ENCODE peak calls at places on chromosomes 16 and 17, in ten cellular contexts. X is tibial artery; U is M059J; D is heart right ventricle; G is sigmoid colon; F is midbrain; A is naive thymus-derived CD4-positive, alpha-beta T cell; H is RKO; I is CD4-positive, CD25-positive, alpha-beta regulatory T cell; K is cardiac fibroblast. T is an unnamed sample.

GRCh38 chr16:65119905-65120341 is 1.9 kb downstream of the CDH11 start:
- DNase-seq in X (no peak), U (peak; percentile 67), D (no peak), G (peak; percentile 66), F (peak; percentile 36), A (no peak), H (no peak), I (no peak), K (peak; percentile 55), T (peak; percentile 87)

GRCh38 chr16:3525951-3526350 is 25.1 kb downstream of the CLUAP1 start:
- DNase-seq in X (peak; percentile 24), U (no peak), D (no peak), G (no peak), F (no peak), A (no peak), H (no peak), I (no peak), K (no peak), T (no peak)

GRCh38 chr17:49730078-49730786 is 22.5 kb upstream of the SLC35B1 start:
- DNase-seq in X (peak; percentile 94), U (peak; percentile 90), D (peak; percentile 93), G (peak; percentile 94), F (peak; percentile 80), A (no peak), H (no peak), I (no peak), K (peak; percentile 65), T (peak; percentile 93)

GRCh38 chr17:3037259-3037658 is 26.1 kb downstream of the OR1D5 start:
- DNase-seq in X (no peak), U (no peak), D (no peak), G (no peak), F (no peak), A (no peak), H (no peak), I (no peak), K (no peak), T (no peak)

GRCh38 chr16:13957197-13958078 is 37.5 kb downstream of the ERCC4 start:
- DNase-seq in X (peak; percentile 82), U (peak; percentile 98), D (peak; percentile 54), G (peak; percentile 90), F (peak; percentile 27), A (no peak), H (peak; percentile 88), I (no peak), K (peak; percentile 90), T (peak; percentile 87)

GRCh38 chr16:53415504-53415903 is 18.8 kb upstream of the RBL2 start:
- DNase-seq in X (no peak), U (peak; percentile 62), D (no peak), G (no peak), F (no peak), A (no peak), H (no peak), I (no peak), K (no peak), T (no peak)

GRCh38 chr16:70737377-70738082 is 51.7 kb upstream of the MTSS2 start:
- DNase-seq in X (peak; percentile 95), U (peak; percentile 87), D (peak; percentile 74), G (peak; percentile 91), F (no peak), A (peak; percentile 81), H (no peak), I (peak; percentile 56), K (peak; percentile 59), T (peak; percentile 73)

GRCh38 chr16:66903544-66904427 is 14.9 kb downstream of the CDH16 start:
- DNase-seq in X (no peak), U (no peak), D (peak; percentile 84), G (no peak), F (no peak), A (no peak), H (no peak), I (no peak), K (no peak), T (no peak)

GRCh38 chr17:22253007-22253406 is 560.7 kb downstream of the KCNJ18 start:
- DNase-seq in X (no peak), U (no peak), D (no peak), G (no peak), F (no peak), A (no peak), H (no peak), I (no peak), K (no peak), T (no peak)

GRCh38 chr16:68499011-68499410 is 40.1 kb upstream of the ZFP90 start:
- DNase-seq in X (no peak), U (peak; percentile 37), D (no peak), G (no peak), F (no peak), A (no peak), H (no peak), I (no peak), K (no peak), T (peak; percentile 10)

GRCh38 chr16:5642034-5642433 is 544.4 kb upstream of the EEF2KMT start:
- DNase-seq in X (no peak), U (no peak), D (no peak), G (no peak), F (no peak), A (no peak), H (no peak), I (no peak), K (no peak), T (no peak)

GRCh38 chr16:65069090-65069489 is 52.8 kb downstream of the CDH11 start:
- DNase-seq in X (no peak), U (peak; percentile 84), D (no peak), G (no peak), F (no peak), A (no peak), H (peak; percentile 7), I (no peak), K (peak; percentile 97), T (peak; percentile 88)

GRCh38 chr17:76261421-76262215 is 3.5 kb upstream of the UBALD2 start:
- DNase-seq in X (no peak), U (peak; percentile 67), D (no peak), G (no peak), F (peak; percentile 36), A (no peak), H (peak; percentile 38), I (no peak), K (peak; percentile 87), T (peak; percentile 60)

T was measured in fibroblast of pulmonary artery.